ENCODE peak calls at places on chromosomes 7 and 10, in ten cellular contexts. One of them, this sample, is unnamed.
A peak's percentile ranks its signal among the peaks of the same experiment; 100 is the strongest.

GRCh38 chr7:128444242-128444641 is 11.4 kb upstream of the HILPDA start:
- DNase-seq in GM23338: no peak
- DNase-seq in small intestine: peak; percentile 47
- DNase-seq in GM13977: no peak
- DNase-seq in T-helper 9 cell: no peak
- DNase-seq in memory B cell: no peak
- DNase-seq in HEK293T: no peak
- DNase-seq in stimulated activated CD4-positive, alpha-beta T cell treated with anti-CD3 and anti-CD28 coated beads, TNF-alpha, amount 100 ng/mL, for 1 hour: no peak
- DNase-seq in smooth muscle cell of the brain vasculature: no peak
- DNase-seq in CD4-positive, alpha-beta memory T cell: no peak
- DNase-seq in this sample: no peak

GRCh38 chr7:51774178-51774577 is 457.6 kb upstream of the COBL start:
- DNase-seq in GM23338: peak; percentile 40
- DNase-seq in small intestine: no peak
- DNase-seq in GM13977: no peak
- DNase-seq in T-helper 9 cell: no peak
- DNase-seq in memory B cell: no peak
- DNase-seq in HEK293T: no peak
- DNase-seq in stimulated activated CD4-positive, alpha-beta T cell treated with anti-CD3 and anti-CD28 coated beads, TNF-alpha, amount 100 ng/mL, for 1 hour: no peak
- DNase-seq in smooth muscle cell of the brain vasculature: no peak
- DNase-seq in CD4-positive, alpha-beta memory T cell: no peak
- DNase-seq in this sample: no peak

GRCh38 chr7:127920787-127921438 is 110.3 kb downstream of the LRRC4 start:
- DNase-seq in GM23338: no peak
- DNase-seq in small intestine: no peak
- DNase-seq in GM13977: no peak
- DNase-seq in T-helper 9 cell: no peak
- DNase-seq in memory B cell: no peak
- DNase-seq in HEK293T: no peak
- DNase-seq in stimulated activated CD4-positive, alpha-beta T cell treated with anti-CD3 and anti-CD28 coated beads, TNF-alpha, amount 100 ng/mL, for 1 hour: no peak
- DNase-seq in smooth muscle cell of the brain vasculature: no peak
- DNase-seq in CD4-positive, alpha-beta memory T cell: no peak
- DNase-seq in this sample: no peak

GRCh38 chr7:76262683-76263402 is 39.6 kb upstream of the HSPB1 start:
- DNase-seq in GM23338: peak; percentile 93
- DNase-seq in small intestine: peak; percentile 48
- DNase-seq in GM13977: peak; percentile 65
- DNase-seq in T-helper 9 cell: no peak
- DNase-seq in memory B cell: no peak
- DNase-seq in HEK293T: peak; percentile 59
- DNase-seq in stimulated activated CD4-positive, alpha-beta T cell treated with anti-CD3 and anti-CD28 coated beads, TNF-alpha, amount 100 ng/mL, for 1 hour: no peak
- DNase-seq in smooth muscle cell of the brain vasculature: peak; percentile 29
- DNase-seq in CD4-positive, alpha-beta memory T cell: no peak
- DNase-seq in this sample: no peak

GRCh38 chr10:119693262-119693957 is 32.4 kb upstream of the INPP5F start:
- DNase-seq in GM23338: no peak
- DNase-seq in small intestine: no peak
- DNase-seq in GM13977: peak; percentile 63
- DNase-seq in T-helper 9 cell: no peak
- DNase-seq in memory B cell: no peak
- DNase-seq in HEK293T: no peak
- DNase-seq in stimulated activated CD4-positive, alpha-beta T cell treated with anti-CD3 and anti-CD28 coated beads, TNF-alpha, amount 100 ng/mL, for 1 hour: no peak
- DNase-seq in smooth muscle cell of the brain vasculature: no peak
- DNase-seq in CD4-positive, alpha-beta memory T cell: no peak
- DNase-seq in this sample: no peak

GRCh38 chr7:95479992-95480624 is 5.6 kb upstream of the ASB4 start:
- DNase-seq in GM23338: no peak
- DNase-seq in small intestine: no peak
- DNase-seq in GM13977: no peak
- DNase-seq in T-helper 9 cell: no peak
- DNase-seq in memory B cell: no peak
- DNase-seq in HEK293T: no peak
- DNase-seq in stimulated activated CD4-positive, alpha-beta T cell treated with anti-CD3 and anti-CD28 coated beads, TNF-alpha, amount 100 ng/mL, for 1 hour: no peak
- DNase-seq in smooth muscle cell of the brain vasculature: no peak
- DNase-seq in CD4-positive, alpha-beta memory T cell: no peak
- DNase-seq in this sample: no peak

GRCh38 chr7:139745330-139746143 is 32.3 kb downstream of the HIPK2 start:
- DNase-seq in GM23338: no peak
- DNase-seq in small intestine: no peak
- DNase-seq in GM13977: no peak
- DNase-seq in T-helper 9 cell: no peak
- DNase-seq in memory B cell: no peak
- DNase-seq in HEK293T: no peak
- DNase-seq in stimulated activated CD4-positive, alpha-beta T cell treated with anti-CD3 and anti-CD28 coated beads, TNF-alpha, amount 100 ng/mL, for 1 hour: no peak
- DNase-seq in smooth muscle cell of the brain vasculature: peak; percentile 69
- DNase-seq in CD4-positive, alpha-beta memory T cell: no peak
- DNase-seq in this sample: peak; percentile 92

GRCh38 chr10:119362122-119362521 is 154.8 kb downstream of the GRK5 start:
- DNase-seq in GM23338: no peak
- DNase-seq in small intestine: peak; percentile 83
- DNase-seq in GM13977: no peak
- DNase-seq in T-helper 9 cell: no peak
- DNase-seq in memory B cell: no peak
- DNase-seq in HEK293T: no peak
- DNase-seq in stimulated activated CD4-positive, alpha-beta T cell treated with anti-CD3 and anti-CD28 coated beads, TNF-alpha, amount 100 ng/mL, for 1 hour: no peak
- DNase-seq in smooth muscle cell of the brain vasculature: no peak
- DNase-seq in CD4-positive, alpha-beta memory T cell: no peak
- DNase-seq in this sample: no peak

GRCh38 chr7:100452513-100452912 is 11.5 kb downstream of the SPACDR start:
- DNase-seq in GM23338: no peak
- DNase-seq in small intestine: no peak
- DNase-seq in GM13977: no peak
- DNase-seq in T-helper 9 cell: no peak
- DNase-seq in memory B cell: no peak
- DNase-seq in HEK293T: no peak
- DNase-seq in stimulated activated CD4-positive, alpha-beta T cell treated with anti-CD3 and anti-CD28 coated beads, TNF-alpha, amount 100 ng/mL, for 1 hour: no peak
- DNase-seq in smooth muscle cell of the brain vasculature: no peak
- DNase-seq in CD4-positive, alpha-beta memory T cell: no peak
- DNase-seq in this sample: no peak

GRCh38 chr10:22606164-22606614 is 108.2 kb downstream of the PIP4K2A start:
- DNase-seq in GM23338: no peak
- DNase-seq in small intestine: peak; percentile 52
- DNase-seq in GM13977: peak; percentile 62
- DNase-seq in T-helper 9 cell: no peak
- DNase-seq in memory B cell: peak; percentile 58
- DNase-seq in HEK293T: no peak
- DNase-seq in stimulated activated CD4-positive, alpha-beta T cell treated with anti-CD3 and anti-CD28 coated beads, TNF-alpha, amount 100 ng/mL, for 1 hour: no peak
- DNase-seq in smooth muscle cell of the brain vasculature: no peak
- DNase-seq in CD4-positive, alpha-beta memory T cell: peak; percentile 50
- DNase-seq in this sample: no peak

GRCh38 chr7:31882187-31882586 is 188.0 kb downstream of the PDE1C start:
- DNase-seq in GM23338: peak; percentile 56
- DNase-seq in small intestine: no peak
- DNase-seq in GM13977: no peak
- DNase-seq in T-helper 9 cell: no peak
- DNase-seq in memory B cell: no peak
- DNase-seq in HEK293T: no peak
- DNase-seq in stimulated activated CD4-positive, alpha-beta T cell treated with anti-CD3 and anti-CD28 coated beads, TNF-alpha, amount 100 ng/mL, for 1 hour: no peak
- DNase-seq in smooth muscle cell of the brain vasculature: no peak
- DNase-seq in CD4-positive, alpha-beta memory T cell: no peak
- DNase-seq in this sample: no peak

GRCh38 chr10:86261933-86262665 is 104.5 kb downstream of the GRID1 start:
- DNase-seq in GM23338: peak; percentile 78
- DNase-seq in small intestine: peak; percentile 52
- DNase-seq in GM13977: peak; percentile 82
- DNase-seq in T-helper 9 cell: no peak
- DNase-seq in memory B cell: no peak
- DNase-seq in HEK293T: peak; percentile 34
- DNase-seq in stimulated activated CD4-positive, alpha-beta T cell treated with anti-CD3 and anti-CD28 coated beads, TNF-alpha, amount 100 ng/mL, for 1 hour: no peak
- DNase-seq in smooth muscle cell of the brain vasculature: no peak
- DNase-seq in CD4-positive, alpha-beta memory T cell: no peak
- DNase-seq in this sample: no peak

GRCh38 chr10:93893646-93894515 is at the start of gene SLC35G1:
- DNase-seq in GM23338: peak; percentile 77
- DNase-seq in small intestine: peak; percentile 79
- DNase-seq in GM13977: peak; percentile 93
- DNase-seq in T-helper 9 cell: peak; percentile 42
- DNase-seq in memory B cell: peak; percentile 56
- DNase-seq in HEK293T: peak; percentile 96
- DNase-seq in stimulated activated CD4-positive, alpha-beta T cell treated with anti-CD3 and anti-CD28 coated beads, TNF-alpha, amount 100 ng/mL, for 1 hour: peak; percentile 55
- DNase-seq in smooth muscle cell of the brain vasculature: no peak
- DNase-seq in CD4-positive, alpha-beta memory T cell: peak; percentile 72
- DNase-seq in this sample: peak; percentile 26

GRCh38 chr10:22712959-22713852 is 1.2 kb downstream of the PIP4K2A start:
- DNase-seq in GM23338: peak; percentile 44
- DNase-seq in small intestine: peak; percentile 15
- DNase-seq in GM13977: peak; percentile 41
- DNase-seq in T-helper 9 cell: peak; percentile 38
- DNase-seq in memory B cell: no peak
- DNase-seq in HEK293T: peak; percentile 50
- DNase-seq in stimulated activated CD4-positive, alpha-beta T cell treated with anti-CD3 and anti-CD28 coated beads, TNF-alpha, amount 100 ng/mL, for 1 hour: peak; percentile 12
- DNase-seq in smooth muscle cell of the brain vasculature: no peak
- DNase-seq in CD4-positive, alpha-beta memory T cell: peak; percentile 51
- DNase-seq in this sample: no peak

GRCh38 chr10:130027716-130028464 is 63.8 kb upstream of the EBF3 start:
- DNase-seq in GM23338: no peak
- DNase-seq in small intestine: peak; percentile 43
- DNase-seq in GM13977: no peak
- DNase-seq in T-helper 9 cell: no peak
- DNase-seq in memory B cell: no peak
- DNase-seq in HEK293T: no peak
- DNase-seq in stimulated activated CD4-positive, alpha-beta T cell treated with anti-CD3 and anti-CD28 coated beads, TNF-alpha, amount 100 ng/mL, for 1 hour: no peak
- DNase-seq in smooth muscle cell of the brain vasculature: no peak
- DNase-seq in CD4-positive, alpha-beta memory T cell: no peak
- DNase-seq in this sample: no peak